ENCODE peak calls at places on chromosome 11, in ten cellular contexts. One of them, this sample, is unnamed.

GRCh38 chr11:104668797-104669463 is 229.3 kb downstream of the CASP12 start:
- DNase-seq in IMR-90: peak
- DNase-seq in GM12865: no peak
- DNase-seq in adrenal gland: no peak
- DNase-seq in activated naive CD8-positive, alpha-beta T cell treated with anti-CD3 and anti-CD28 coated beads, Interleukin-2, amount 50 U/mL, for 24 hours: no peak
- DNase-seq in GM12891: no peak
- DNase-seq in effector CD4-positive, alpha-beta T cell: no peak
- DNase-seq in NCI-H1417: no peak
- DNase-seq in CD4-positive, CD25-positive, alpha-beta regulatory T cell: peak
- DNase-seq in activated B cell treated with CpG ODN at 0.5 μM for 24 hours: no peak
- DNase-seq in this sample: no peak

GRCh38 chr11:102617491-102618026 is 7.6 kb downstream of the MMP20 start:
- DNase-seq in adrenal gland: no peak
- DNase-seq in NCI-H1417: no peak
- DNase-seq in activated naive CD8-positive, alpha-beta T cell treated with anti-CD3 and anti-CD28 coated beads, Interleukin-2, amount 50 U/mL, for 24 hours: no peak
- DNase-seq in IMR-90: no peak
- DNase-seq in GM12891: no peak
- DNase-seq in activated B cell treated with CpG ODN at 0.5 μM for 24 hours: no peak
- DNase-seq in GM12865: no peak
- DNase-seq in effector CD4-positive, alpha-beta T cell: no peak
- DNase-seq in CD4-positive, CD25-positive, alpha-beta regulatory T cell: no peak
- DNase-seq in this sample: no peak

GRCh38 chr11:2670541-2671100 is 29.2 kb downstream of the KCNQ1OT1 start:
- DNase-seq in IMR-90: no peak
- DNase-seq in GM12891: no peak
- DNase-seq in activated naive CD8-positive, alpha-beta T cell treated with anti-CD3 and anti-CD28 coated beads, Interleukin-2, amount 50 U/mL, for 24 hours: no peak
- DNase-seq in CD4-positive, CD25-positive, alpha-beta regulatory T cell: no peak
- DNase-seq in activated B cell treated with CpG ODN at 0.5 μM for 24 hours: no peak
- DNase-seq in NCI-H1417: no peak
- DNase-seq in GM12865: no peak
- DNase-seq in effector CD4-positive, alpha-beta T cell: no peak
- DNase-seq in adrenal gland: no peak
- DNase-seq in this sample: no peak

GRCh38 chr11:63569570-63569969 is 6.4 kb upstream of the PLAAT2 start:
- DNase-seq in IMR-90: no peak
- DNase-seq in GM12891: no peak
- DNase-seq in activated B cell treated with CpG ODN at 0.5 μM for 24 hours: no peak
- DNase-seq in activated naive CD8-positive, alpha-beta T cell treated with anti-CD3 and anti-CD28 coated beads, Interleukin-2, amount 50 U/mL, for 24 hours: no peak
- DNase-seq in GM12865: no peak
- DNase-seq in NCI-H1417: no peak
- DNase-seq in adrenal gland: no peak
- DNase-seq in CD4-positive, CD25-positive, alpha-beta regulatory T cell: no peak
- DNase-seq in effector CD4-positive, alpha-beta T cell: no peak
- DNase-seq in this sample: no peak

GRCh38 chr11:57778318-57779037 is 16.9 kb downstream of the CTNND1 start:
- DNase-seq in CD4-positive, CD25-positive, alpha-beta regulatory T cell: no peak
- DNase-seq in activated naive CD8-positive, alpha-beta T cell treated with anti-CD3 and anti-CD28 coated beads, Interleukin-2, amount 50 U/mL, for 24 hours: no peak
- DNase-seq in adrenal gland: peak
- DNase-seq in effector CD4-positive, alpha-beta T cell: no peak
- DNase-seq in GM12865: no peak
- DNase-seq in activated B cell treated with CpG ODN at 0.5 μM for 24 hours: no peak
- DNase-seq in IMR-90: peak
- DNase-seq in NCI-H1417: no peak
- DNase-seq in GM12891: no peak
- DNase-seq in this sample: no peak

GRCh38 chr11:113141010-113141409 is 173.4 kb upstream of the TTC12 start:
- DNase-seq in activated B cell treated with CpG ODN at 0.5 μM for 24 hours: no peak
- DNase-seq in GM12891: no peak
- DNase-seq in CD4-positive, CD25-positive, alpha-beta regulatory T cell: no peak
- DNase-seq in activated naive CD8-positive, alpha-beta T cell treated with anti-CD3 and anti-CD28 coated beads, Interleukin-2, amount 50 U/mL, for 24 hours: no peak
- DNase-seq in GM12865: no peak
- DNase-seq in IMR-90: no peak
- DNase-seq in adrenal gland: no peak
- DNase-seq in effector CD4-positive, alpha-beta T cell: no peak
- DNase-seq in NCI-H1417: no peak
- DNase-seq in this sample: no peak

GRCh38 chr11:105862736-105863367 is 159.2 kb downstream of the MSANTD4 start:
- DNase-seq in IMR-90: peak
- DNase-seq in adrenal gland: no peak
- DNase-seq in activated B cell treated with CpG ODN at 0.5 μM for 24 hours: no peak
- DNase-seq in activated naive CD8-positive, alpha-beta T cell treated with anti-CD3 and anti-CD28 coated beads, Interleukin-2, amount 50 U/mL, for 24 hours: no peak
- DNase-seq in CD4-positive, CD25-positive, alpha-beta regulatory T cell: peak
- DNase-seq in effector CD4-positive, alpha-beta T cell: no peak
- DNase-seq in GM12865: peak
- DNase-seq in GM12891: no peak
- DNase-seq in NCI-H1417: peak
- DNase-seq in this sample: peak

GRCh38 chr11:116714902-116715301 is 57.9 kb downstream of the BUD13 start:
- DNase-seq in GM12891: no peak
- DNase-seq in effector CD4-positive, alpha-beta T cell: no peak
- DNase-seq in adrenal gland: no peak
- DNase-seq in activated naive CD8-positive, alpha-beta T cell treated with anti-CD3 and anti-CD28 coated beads, Interleukin-2, amount 50 U/mL, for 24 hours: no peak
- DNase-seq in NCI-H1417: no peak
- DNase-seq in GM12865: no peak
- DNase-seq in activated B cell treated with CpG ODN at 0.5 μM for 24 hours: no peak
- DNase-seq in IMR-90: no peak
- DNase-seq in CD4-positive, CD25-positive, alpha-beta regulatory T cell: no peak
- DNase-seq in this sample: no peak

GRCh38 chr11:117037279-117037951 is 60.8 kb downstream of the SIK3 start:
- DNase-seq in activated B cell treated with CpG ODN at 0.5 μM for 24 hours: no peak
- DNase-seq in effector CD4-positive, alpha-beta T cell: no peak
- DNase-seq in IMR-90: no peak
- DNase-seq in GM12865: no peak
- DNase-seq in adrenal gland: no peak
- DNase-seq in GM12891: no peak
- DNase-seq in CD4-positive, CD25-positive, alpha-beta regulatory T cell: no peak
- DNase-seq in activated naive CD8-positive, alpha-beta T cell treated with anti-CD3 and anti-CD28 coated beads, Interleukin-2, amount 50 U/mL, for 24 hours: no peak
- DNase-seq in NCI-H1417: no peak
- DNase-seq in this sample: no peak

GRCh38 chr11:3049430-3050243 is 7.6 kb downstream of the CARS1 start:
- DNase-seq in adrenal gland: peak
- DNase-seq in CD4-positive, CD25-positive, alpha-beta regulatory T cell: peak
- DNase-seq in NCI-H1417: peak
- DNase-seq in activated B cell treated with CpG ODN at 0.5 μM for 24 hours: peak
- DNase-seq in effector CD4-positive, alpha-beta T cell: peak
- DNase-seq in IMR-90: peak
- DNase-seq in GM12891: peak
- DNase-seq in GM12865: peak
- DNase-seq in activated naive CD8-positive, alpha-beta T cell treated with anti-CD3 and anti-CD28 coated beads, Interleukin-2, amount 50 U/mL, for 24 hours: peak
- DNase-seq in this sample: peak

GRCh38 chr11:119051440-119052162 is 5.4 kb downstream of the HYOU1 start:
- DNase-seq in IMR-90: no peak
- DNase-seq in CD4-positive, CD25-positive, alpha-beta regulatory T cell: no peak
- DNase-seq in activated B cell treated with CpG ODN at 0.5 μM for 24 hours: peak
- DNase-seq in GM12865: peak
- DNase-seq in NCI-H1417: no peak
- DNase-seq in activated naive CD8-positive, alpha-beta T cell treated with anti-CD3 and anti-CD28 coated beads, Interleukin-2, amount 50 U/mL, for 24 hours: no peak
- DNase-seq in GM12891: peak
- DNase-seq in effector CD4-positive, alpha-beta T cell: no peak
- DNase-seq in adrenal gland: no peak
- DNase-seq in this sample: peak

GRCh38 chr11:1564535-1565172 is 7.4 kb downstream of the DUSP8 start:
- DNase-seq in adrenal gland: peak
- DNase-seq in GM12865: no peak
- DNase-seq in GM12891: peak
- DNase-seq in effector CD4-positive, alpha-beta T cell: no peak
- DNase-seq in CD4-positive, CD25-positive, alpha-beta regulatory T cell: no peak
- DNase-seq in activated B cell treated with CpG ODN at 0.5 μM for 24 hours: no peak
- DNase-seq in activated naive CD8-positive, alpha-beta T cell treated with anti-CD3 and anti-CD28 coated beads, Interleukin-2, amount 50 U/mL, for 24 hours: no peak
- DNase-seq in IMR-90: peak
- DNase-seq in NCI-H1417: peak
- DNase-seq in this sample: no peak

GRCh38 chr11:102950622-102951081 is 4.9 kb downstream of the MMP13 start:
- DNase-seq in NCI-H1417: no peak
- DNase-seq in GM12891: no peak
- DNase-seq in GM12865: no peak
- DNase-seq in effector CD4-positive, alpha-beta T cell: no peak
- DNase-seq in adrenal gland: no peak
- DNase-seq in activated naive CD8-positive, alpha-beta T cell treated with anti-CD3 and anti-CD28 coated beads, Interleukin-2, amount 50 U/mL, for 24 hours: no peak
- DNase-seq in CD4-positive, CD25-positive, alpha-beta regulatory T cell: no peak
- DNase-seq in activated B cell treated with CpG ODN at 0.5 μM for 24 hours: no peak
- DNase-seq in IMR-90: peak
- DNase-seq in this sample: no peak

GRCh38 chr11:723120-723883 is 17.3 kb downstream of the EPS8L2 start:
- DNase-seq in adrenal gland: peak
- DNase-seq in GM12891: no peak
- DNase-seq in activated B cell treated with CpG ODN at 0.5 μM for 24 hours: no peak
- DNase-seq in IMR-90: peak
- DNase-seq in effector CD4-positive, alpha-beta T cell: peak
- DNase-seq in activated naive CD8-positive, alpha-beta T cell treated with anti-CD3 and anti-CD28 coated beads, Interleukin-2, amount 50 U/mL, for 24 hours: peak
- DNase-seq in NCI-H1417: no peak
- DNase-seq in GM12865: peak
- DNase-seq in CD4-positive, CD25-positive, alpha-beta regulatory T cell: peak
- DNase-seq in this sample: peak

GRCh38 chr11:71283960-71284359 is 31.6 kb upstream of the SHANK2 start:
- DNase-seq in adrenal gland: no peak
- DNase-seq in GM12865: no peak
- DNase-seq in activated B cell treated with CpG ODN at 0.5 μM for 24 hours: no peak
- DNase-seq in effector CD4-positive, alpha-beta T cell: no peak
- DNase-seq in NCI-H1417: no peak
- DNase-seq in activated naive CD8-positive, alpha-beta T cell treated with anti-CD3 and anti-CD28 coated beads, Interleukin-2, amount 50 U/mL, for 24 hours: no peak
- DNase-seq in CD4-positive, CD25-positive, alpha-beta regulatory T cell: no peak
- DNase-seq in IMR-90: no peak
- DNase-seq in GM12891: no peak
- DNase-seq in this sample: no peak

GRCh38 chr11:72924568-72925190 is 110.5 kb downstream of the ATG16L2 start:
- DNase-seq in activated B cell treated with CpG ODN at 0.5 μM for 24 hours: no peak
- DNase-seq in IMR-90: peak
- DNase-seq in activated naive CD8-positive, alpha-beta T cell treated with anti-CD3 and anti-CD28 coated beads, Interleukin-2, amount 50 U/mL, for 24 hours: no peak
- DNase-seq in adrenal gland: no peak
- DNase-seq in CD4-positive, CD25-positive, alpha-beta regulatory T cell: peak
- DNase-seq in GM12891: no peak
- DNase-seq in GM12865: peak
- DNase-seq in NCI-H1417: no peak
- DNase-seq in effector CD4-positive, alpha-beta T cell: no peak
- DNase-seq in this sample: no peak

GRCh38 chr11:133501643-133502535 is 30.4 kb downstream of the OPCML start:
- DNase-seq in GM12865: no peak
- DNase-seq in activated B cell treated with CpG ODN at 0.5 μM for 24 hours: no peak
- DNase-seq in GM12891: no peak
- DNase-seq in CD4-positive, CD25-positive, alpha-beta regulatory T cell: no peak
- DNase-seq in adrenal gland: no peak
- DNase-seq in effector CD4-positive, alpha-beta T cell: no peak
- DNase-seq in IMR-90: no peak
- DNase-seq in activated naive CD8-positive, alpha-beta T cell treated with anti-CD3 and anti-CD28 coated beads, Interleukin-2, amount 50 U/mL, for 24 hours: no peak
- DNase-seq in NCI-H1417: no peak
- DNase-seq in this sample: no peak

GRCh38 chr11:35540526-35540925 is 15.1 kb upstream of the PAMR1 start:
- DNase-seq in CD4-positive, CD25-positive, alpha-beta regulatory T cell: no peak
- DNase-seq in activated B cell treated with CpG ODN at 0.5 μM for 24 hours: no peak
- DNase-seq in IMR-90: peak
- DNase-seq in GM12865: no peak
- DNase-seq in effector CD4-positive, alpha-beta T cell: no peak
- DNase-seq in activated naive CD8-positive, alpha-beta T cell treated with anti-CD3 and anti-CD28 coated beads, Interleukin-2, amount 50 U/mL, for 24 hours: no peak
- DNase-seq in GM12891: no peak
- DNase-seq in NCI-H1417: no peak
- DNase-seq in adrenal gland: no peak
- DNase-seq in this sample: no peak

GRCh38 chr11:47270331-47271271 is 668 bp downstream of the MADD start:
- DNase-seq in IMR-90: peak
- DNase-seq in activated B cell treated with CpG ODN at 0.5 μM for 24 hours: no peak
- DNase-seq in CD4-positive, CD25-positive, alpha-beta regulatory T cell: peak
- DNase-seq in NCI-H1417: peak
- DNase-seq in activated naive CD8-positive, alpha-beta T cell treated with anti-CD3 and anti-CD28 coated beads, Interleukin-2, amount 50 U/mL, for 24 hours: no peak
- DNase-seq in GM12891: no peak
- DNase-seq in effector CD4-positive, alpha-beta T cell: peak
- DNase-seq in GM12865: peak
- DNase-seq in adrenal gland: peak
- DNase-seq in this sample: peak

GRCh38 chr11:118166641-118167040 is 9.8 kb downstream of the SCN2B start:
- DNase-seq in GM12865: no peak
- DNase-seq in GM12891: no peak
- DNase-seq in CD4-positive, CD25-positive, alpha-beta regulatory T cell: no peak
- DNase-seq in IMR-90: no peak
- DNase-seq in activated naive CD8-positive, alpha-beta T cell treated with anti-CD3 and anti-CD28 coated beads, Interleukin-2, amount 50 U/mL, for 24 hours: no peak
- DNase-seq in activated B cell treated with CpG ODN at 0.5 μM for 24 hours: no peak
- DNase-seq in effector CD4-positive, alpha-beta T cell: no peak
- DNase-seq in adrenal gland: no peak
- DNase-seq in NCI-H1417: no peak
- DNase-seq in this sample: no peak

GRCh38 chr11:69053546-69054396 is 5.0 kb downstream of the TPCN2 start:
- DNase-seq in activated naive CD8-positive, alpha-beta T cell treated with anti-CD3 and anti-CD28 coated beads, Interleukin-2, amount 50 U/mL, for 24 hours: no peak
- DNase-seq in CD4-positive, CD25-positive, alpha-beta regulatory T cell: no peak
- DNase-seq in GM12891: no peak
- DNase-seq in NCI-H1417: no peak
- DNase-seq in adrenal gland: no peak
- DNase-seq in effector CD4-positive, alpha-beta T cell: no peak
- DNase-seq in IMR-90: no peak
- DNase-seq in GM12865: no peak
- DNase-seq in activated B cell treated with CpG ODN at 0.5 μM for 24 hours: no peak
- DNase-seq in this sample: no peak

GRCh38 chr11:111718436-111719325 is 47.5 kb downstream of the PPP2R1B start:
- DNase-seq in GM12891: no peak
- DNase-seq in CD4-positive, CD25-positive, alpha-beta regulatory T cell: no peak
- DNase-seq in IMR-90: peak
- DNase-seq in activated B cell treated with CpG ODN at 0.5 μM for 24 hours: no peak
- DNase-seq in effector CD4-positive, alpha-beta T cell: no peak
- DNase-seq in activated naive CD8-positive, alpha-beta T cell treated with anti-CD3 and anti-CD28 coated beads, Interleukin-2, amount 50 U/mL, for 24 hours: no peak
- DNase-seq in NCI-H1417: no peak
- DNase-seq in GM12865: no peak
- DNase-seq in adrenal gland: peak
- DNase-seq in this sample: no peak

GRCh38 chr11:115716080-115716479 is 211.9 kb upstream of the CADM1 start:
- DNase-seq in NCI-H1417: no peak
- DNase-seq in CD4-positive, CD25-positive, alpha-beta regulatory T cell: no peak
- DNase-seq in effector CD4-positive, alpha-beta T cell: no peak
- DNase-seq in adrenal gland: no peak
- DNase-seq in GM12891: no peak
- DNase-seq in activated naive CD8-positive, alpha-beta T cell treated with anti-CD3 and anti-CD28 coated beads, Interleukin-2, amount 50 U/mL, for 24 hours: no peak
- DNase-seq in GM12865: no peak
- DNase-seq in activated B cell treated with CpG ODN at 0.5 μM for 24 hours: no peak
- DNase-seq in IMR-90: no peak
- DNase-seq in this sample: no peak

GRCh38 chr11:10387209-10388083 is 67.6 kb upstream of the AMPD3 start:
- DNase-seq in GM12891: no peak
- DNase-seq in CD4-positive, CD25-positive, alpha-beta regulatory T cell: no peak
- DNase-seq in activated naive CD8-positive, alpha-beta T cell treated with anti-CD3 and anti-CD28 coated beads, Interleukin-2, amount 50 U/mL, for 24 hours: no peak
- DNase-seq in activated B cell treated with CpG ODN at 0.5 μM for 24 hours: no peak
- DNase-seq in IMR-90: peak
- DNase-seq in NCI-H1417: no peak
- DNase-seq in adrenal gland: peak
- DNase-seq in effector CD4-positive, alpha-beta T cell: no peak
- DNase-seq in GM12865: no peak
- DNase-seq in this sample: no peak

GRCh38 chr11:70755410-70756158 is 357.3 kb downstream of the CTTN start:
- DNase-seq in effector CD4-positive, alpha-beta T cell: peak
- DNase-seq in adrenal gland: peak
- DNase-seq in GM12891: peak
- DNase-seq in activated B cell treated with CpG ODN at 0.5 μM for 24 hours: peak
- DNase-seq in activated naive CD8-positive, alpha-beta T cell treated with anti-CD3 and anti-CD28 coated beads, Interleukin-2, amount 50 U/mL, for 24 hours: peak
- DNase-seq in CD4-positive, CD25-positive, alpha-beta regulatory T cell: peak
- DNase-seq in IMR-90: peak
- DNase-seq in NCI-H1417: peak
- DNase-seq in GM12865: peak
- DNase-seq in this sample: peak

GRCh38 chr11:62548545-62549335 is 2.1 kb upstream of the AHNAK start:
- DNase-seq in IMR-90: no peak
- DNase-seq in adrenal gland: no peak
- DNase-seq in NCI-H1417: no peak
- DNase-seq in activated B cell treated with CpG ODN at 0.5 μM for 24 hours: no peak
- DNase-seq in effector CD4-positive, alpha-beta T cell: no peak
- DNase-seq in CD4-positive, CD25-positive, alpha-beta regulatory T cell: no peak
- DNase-seq in activated naive CD8-positive, alpha-beta T cell treated with anti-CD3 and anti-CD28 coated beads, Interleukin-2, amount 50 U/mL, for 24 hours: no peak
- DNase-seq in GM12891: no peak
- DNase-seq in GM12865: no peak
- DNase-seq in this sample: no peak

GRCh38 chr11:12556788-12557384 is 117.3 kb upstream of the TEAD1 start:
- DNase-seq in CD4-positive, CD25-positive, alpha-beta regulatory T cell: no peak
- DNase-seq in NCI-H1417: no peak
- DNase-seq in IMR-90: peak
- DNase-seq in GM12891: no peak
- DNase-seq in adrenal gland: peak
- DNase-seq in GM12865: no peak
- DNase-seq in effector CD4-positive, alpha-beta T cell: no peak
- DNase-seq in activated naive CD8-positive, alpha-beta T cell treated with anti-CD3 and anti-CD28 coated beads, Interleukin-2, amount 50 U/mL, for 24 hours: no peak
- DNase-seq in activated B cell treated with CpG ODN at 0.5 μM for 24 hours: no peak
- DNase-seq in this sample: no peak

GRCh38 chr11:121634273-121634672 is 181.5 kb upstream of the SORL1-AS1 start:
- DNase-seq in activated naive CD8-positive, alpha-beta T cell treated with anti-CD3 and anti-CD28 coated beads, Interleukin-2, amount 50 U/mL, for 24 hours: no peak
- DNase-seq in IMR-90: no peak
- DNase-seq in adrenal gland: no peak
- DNase-seq in NCI-H1417: no peak
- DNase-seq in GM12891: no peak
- DNase-seq in CD4-positive, CD25-positive, alpha-beta regulatory T cell: no peak
- DNase-seq in effector CD4-positive, alpha-beta T cell: no peak
- DNase-seq in GM12865: no peak
- DNase-seq in activated B cell treated with CpG ODN at 0.5 μM for 24 hours: no peak
- DNase-seq in this sample: no peak